ENCODE peak calls at places on chromosomes 6 and 20, in nine cellular contexts. P is cardiac fibroblast, E is RWPE1, T is transverse colon, H is GM23338, R is left ventricle myocardium inferior, Q is upper lobe of right lung, C is nephron progenitor cell, S is MM.1S. I is an unnamed sample.

GRCh38 chr6:133241901-133242760 is 974 bp downstream of the EYA4 start:
- DNase-seq in H (peak; percentile 49), E (no peak), S (peak; percentile 20), R (peak; percentile 19), C (peak; percentile 56), T (no peak), P (peak; percentile 12), Q (no peak), I (peak; percentile 57)

GRCh38 chr6:8543714-8544113 is 108.4 kb upstream of the SLC35B3 start:
- DNase-seq in S (no peak), Q (no peak), R (no peak), C (no peak), H (no peak), E (no peak), T (no peak), P (no peak), I (no peak)

GRCh38 chr6:62681108-62681507 is 395.1 kb upstream of the KHDRBS2 start:
- DNase-seq in H (no peak), E (no peak), P (no peak), C (no peak), S (no peak), R (no peak), Q (no peak), T (no peak), I (no peak)

GRCh38 chr6:55175778-55176084 is 1.4 kb downstream of the HCRTR2 start:
- DNase-seq in H (peak; percentile 6), P (no peak), S (no peak), C (no peak), E (no peak), R (no peak), T (no peak), Q (no peak), I (no peak)

GRCh38 chr6:125810435-125810834 is 19.7 kb downstream of the NCOA7 start:
- DNase-seq in E (no peak), T (no peak), P (no peak), S (no peak), C (no peak), R (no peak), H (no peak), Q (no peak), I (no peak)

GRCh38 chr6:105199711-105200110 is 19.9 kb upstream of the POPDC3 start:
- DNase-seq in R (peak; percentile 77), S (no peak), C (no peak), P (no peak), T (no peak), Q (no peak), H (no peak), E (no peak), I (no peak)

GRCh38 chr6:112021911-112022310 is 32.0 kb upstream of the CCN6 start:
- DNase-seq in C (no peak), T (no peak), H (no peak), S (no peak), E (no peak), R (no peak), Q (no peak), P (no peak), I (no peak)

GRCh38 chr20:57450931-57451330 is 59.7 kb downstream of the RBM38 start:
- DNase-seq in E (no peak), Q (no peak), S (no peak), R (no peak), C (no peak), H (no peak), T (no peak), P (no peak), I (no peak)

GRCh38 chr20:31564284-31564683 is 40.8 kb upstream of the ID1 start:
- DNase-seq in Q (no peak), S (no peak), P (no peak), E (no peak), R (no peak), T (no peak), C (no peak), H (no peak), I (no peak)

GRCh38 chr6:31152776-31153175 is 4.8 kb downstream of the CCHCR1 start:
- DNase-seq in E (no peak), H (no peak), Q (no peak), S (no peak), R (no peak), T (no peak), P (no peak), C (peak; percentile 18), I (no peak)

GRCh38 chr6:136254851-136255466 is 4.8 kb upstream of the MTFR2 start:
- DNase-seq in E (no peak), Q (no peak), H (no peak), P (no peak), C (no peak), T (no peak), S (no peak), R (no peak), I (no peak)

GRCh38 chr6:93784794-93785757 is 365.7 kb upstream of the EPHA7 start:
- DNase-seq in Q (no peak), C (no peak), T (no peak), S (no peak), E (no peak), H (no peak), R (no peak), P (peak; percentile 81), I (no peak)

GRCh38 chr6:108945686-108946158 is 97.5 kb downstream of the ARMC2 start:
- DNase-seq in Q (peak; percentile 69), S (no peak), T (peak; percentile 37), C (peak; percentile 17), R (peak; percentile 91), P (peak; percentile 92), E (no peak), H (peak; percentile 26), I (no peak)

GRCh38 chr6:151216812-151217211 is 23.0 kb upstream of the AKAP12 start:
- DNase-seq in E (no peak), R (no peak), P (no peak), T (no peak), Q (no peak), H (no peak), C (no peak), S (no peak), I (no peak)

GRCh38 chr6:7671076-7671475 is 54.8 kb upstream of the BMP6 start:
- DNase-seq in C (no peak), T (no peak), H (no peak), P (peak; percentile 48), R (no peak), E (peak; percentile 28), S (no peak), Q (no peak), I (no peak)

GRCh38 chr20:63733117-63733516 is 3.3 kb upstream of the LIME1 start:
- DNase-seq in C (no peak), P (no peak), R (no peak), Q (no peak), S (no peak), E (no peak), T (no peak), H (no peak), I (no peak)

GRCh38 chr6:3176562-3177355 is 19.4 kb upstream of the TUBB2A start:
- DNase-seq in C (no peak), P (peak; percentile 88), S (no peak), R (no peak), Q (no peak), T (no peak), H (no peak), E (peak; percentile 88), I (no peak)

GRCh38 chr6:74100719-74101287 is 404.8 kb downstream of the CD109 start:
- DNase-seq in S (no peak), H (no peak), R (no peak), T (no peak), C (no peak), P (peak; percentile 24), E (no peak), Q (no peak), I (no peak)

GRCh38 chr20:37142708-37143107 is 36.4 kb upstream of the RPN2 start:
- DNase-seq in E (no peak), T (no peak), H (no peak), P (no peak), C (no peak), Q (no peak), R (no peak), S (no peak), I (no peak)

GRCh38 chr6:28134015-28134414 is 7.7 kb upstream of the ZKSCAN8 start:
- DNase-seq in H (peak; percentile 50), P (peak; percentile 61), E (no peak), R (no peak), Q (no peak), S (peak; percentile 38), C (no peak), T (no peak), I (no peak)

GRCh38 chr6:105847433-105847832 is 238.7 kb upstream of the PRDM1 start:
- DNase-seq in Q (no peak), S (no peak), C (no peak), R (no peak), H (no peak), P (no peak), E (no peak), T (no peak), I (no peak)

DNA sequence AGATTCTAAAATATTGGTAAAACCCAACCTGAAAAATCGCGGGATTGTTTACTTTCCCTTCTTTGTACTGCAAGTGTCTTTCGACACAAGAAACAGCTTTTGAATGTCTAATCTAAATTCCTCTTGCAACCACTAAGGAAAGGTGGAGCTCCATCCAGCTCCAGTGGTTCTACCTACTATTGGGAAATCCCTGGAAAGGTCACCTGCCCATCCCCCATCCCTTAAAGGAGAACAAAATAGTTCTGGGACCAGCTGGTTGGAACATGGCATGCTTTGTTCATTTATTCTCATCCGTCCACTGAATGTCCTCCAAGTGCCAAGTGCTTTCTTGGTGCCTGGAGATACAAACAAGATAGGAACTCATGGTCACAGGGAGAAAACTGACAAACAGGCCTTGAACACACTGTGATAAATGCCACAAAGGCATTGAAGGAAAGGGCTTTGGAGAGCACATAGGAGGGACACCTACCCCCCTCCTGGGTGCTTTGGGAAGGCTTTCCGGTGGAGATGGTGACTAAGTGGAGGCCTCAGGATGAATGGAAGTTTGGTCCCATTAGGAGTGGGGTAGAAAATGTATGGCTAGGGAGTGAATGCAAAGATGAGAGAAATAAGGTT is 2.3 kb upstream of the CITED2 start:
- DNase-seq in S (no peak), R (no peak), C (no peak), P (peak; percentile 87), T (peak; percentile 61), Q (no peak), H (peak; percentile 43), E (peak; percentile 50), I (no peak)
- TF ChIP-seq CTCF in S (no peak), R (peak; percentile 24), C (no peak), P (no peak), T (peak; percentile 55), Q (peak; percentile 26), H (no peak), E (peak; percentile 33), I (no peak)

GRCh38 chr6:43856005-43856765 is 86.2 kb downstream of the VEGFA start:
- DNase-seq in T (peak; percentile 41), H (peak; percentile 56), P (peak; percentile 30), S (no peak), R (no peak), C (peak; percentile 49), E (no peak), Q (peak; percentile 78), I (no peak)
- TF ChIP-seq CTCF in T (peak; percentile 59), H (peak; percentile 69), P (peak; percentile 31), S (no peak), R (peak; percentile 63), C (peak; percentile 56), E (no peak), Q (peak; percentile 39), I (peak; percentile 10)

GRCh38 chr6:34526992-34527728 is 29.0 kb downstream of the SPDEF start:
- DNase-seq in Q (peak; percentile 98), H (peak; percentile 97), E (peak; percentile 95), T (peak; percentile 98), C (peak; percentile 98), P (peak; percentile 93), R (peak; percentile 96), S (peak; percentile 91), I (peak; percentile 96)
- TF ChIP-seq CTCF in Q (peak; percentile 74), H (peak; percentile 75), E (peak; percentile 77), T (peak; percentile 86), C (peak; percentile 56), P (peak; percentile 72), R (peak; percentile 87), S (peak; percentile 56), I (peak; percentile 77)

GRCh38 chr6:22019877-22020276 is 277.0 kb downstream of the PRL start:
- DNase-seq in Q (no peak), R (no peak), E (no peak), C (no peak), P (no peak), S (no peak), T (no peak), H (no peak), I (no peak)
- TF ChIP-seq CTCF in Q (no peak), R (no peak), E (no peak), C (no peak), P (no peak), S (no peak), T (no peak), H (no peak), I (no peak)